ENCODE peak calls at places on chromosomes 3 and 15, in seven cellular contexts. W is activated T-helper 1 cell treated with anti-CD3 and anti-CD28 coated beads, Interleukin-12 subunit alpha, Interleukin-12 subunit beta, Interleukin-2, Interleukin-4 antibody, amounts not matched to agents 30 ng/mL and 10 ng/mL and 1 ng/mL, durations not matched to agents 14 hours and 24 hours and 36 hours; U is H54; I is MCF 10A; F is fibroblast of gingiva; D is HTR-8/SVneo; M is activated T-cell treated with anti-CD3 and anti-CD28 coated beads for 1 hour. Z is an unnamed sample.

GRCh38 chr3:52154135-52155094 is at the start of gene POC1A:
- DNase-seq in W (peak; percentile 86), U (peak; percentile 93), I (peak; percentile 99), F (peak; percentile 99), D (peak; percentile 97), M (peak; percentile 77), Z (peak; percentile 99)

GRCh38 chr3:72329354-72329753 is 518.9 kb downstream of the SHQ1 start:
- DNase-seq in W (no peak), U (no peak), I (no peak), F (no peak), D (no peak), M (no peak), Z (no peak)

GRCh38 chr3:185200639-185201038 is 47.8 kb upstream of the C3orf70 start:
- DNase-seq in W (no peak), U (peak; percentile 49), I (peak; percentile 76), F (no peak), D (no peak), M (no peak), Z (peak; percentile 83)

GRCh38 chr15:40100947-40101905 is 7.5 kb downstream of the BMF start:
- DNase-seq in W (no peak), U (no peak), I (no peak), F (no peak), D (no peak), M (no peak), Z (no peak)

GRCh38 chr15:97909291-97909891 is 51.1 kb upstream of the ARRDC4 start:
- DNase-seq in W (peak; percentile 26), U (peak; percentile 24), I (peak; percentile 66), F (peak; percentile 38), D (peak; percentile 44), M (peak; percentile 41), Z (peak; percentile 54)

GRCh38 chr15:29687204-29687768 is 135.0 kb downstream of the TJP1 start:
- DNase-seq in W (no peak), U (no peak), I (no peak), F (no peak), D (no peak), M (no peak), Z (no peak)

GRCh38 chr15:67472957-67473356 is 48.0 kb upstream of the C15orf61 start:
- DNase-seq in W (no peak), U (no peak), I (no peak), F (peak; percentile 17), D (no peak), M (no peak), Z (peak; percentile 36)

GRCh38 chr15:39924437-39924836 is 4.4 kb upstream of the GPR176 start:
- DNase-seq in W (no peak), U (no peak), I (no peak), F (no peak), D (no peak), M (no peak), Z (no peak)

GRCh38 chr3:130963878-130964277 is 62.7 kb downstream of the ASTE1 start:
- DNase-seq in W (no peak), U (peak; percentile 5), I (peak; percentile 90), F (peak; percentile 93), D (peak; percentile 19), M (no peak), Z (peak; percentile 98)

GRCh38 chr3:22361465-22361864 is 610.5 kb upstream of the ZNF385D start:
- DNase-seq in W (no peak), U (no peak), I (peak; percentile 8), F (no peak), D (no peak), M (no peak), Z (peak; percentile 15)

GRCh38 chr3:9778102-9778501 is 8.4 kb upstream of the CAMK1 start:
- DNase-seq in W (peak; percentile 16), U (peak; percentile 50), I (peak; percentile 61), F (peak; percentile 47), D (no peak), M (no peak), Z (peak; percentile 67)

GRCh38 chr15:60081976-60082375 is 77.9 kb downstream of the FOXB1 start:
- DNase-seq in W (no peak), U (no peak), I (no peak), F (no peak), D (no peak), M (no peak), Z (no peak)

GRCh38 chr3:171796625-171797264 is 13.5 kb downstream of the PLD1 start:
- DNase-seq in W (no peak), U (no peak), I (no peak), F (no peak), D (no peak), M (no peak), Z (no peak)

GRCh38 chr3:169456900-169457299 is 206.6 kb downstream of the MECOM start:
- DNase-seq in W (no peak), U (no peak), I (no peak), F (no peak), D (no peak), M (no peak), Z (no peak)

GRCh38 chr3:188026191-188026968 is 127.6 kb upstream of the LPP start:
- DNase-seq in W (no peak), U (no peak), I (no peak), F (no peak), D (no peak), M (no peak), Z (no peak)

GRCh38 chr3:171317133-171317532 is 143.1 kb downstream of the TNIK start:
- DNase-seq in W (no peak), U (no peak), I (peak; percentile 34), F (no peak), D (no peak), M (no peak), Z (no peak)